ENCODE peak calls at places on chromosome 1, in ten cellular contexts. T is left colon, D is endothelial cell, S is left kidney, Q is GM04503, K is breast epithelium, I is PC-3, H is hypothalamus, N is NCI-H446, C is ELF-1. F is an unnamed sample.

GRCh38 chr1:200242379-200243041 is 167.3 kb downstream of the ZNF281 start:
- DNase-seq in T (peak), N (no peak), S (peak), D (no peak), I (no peak), K (no peak), C (no peak), H (no peak), Q (no peak), F (no peak)

GRCh38 chr1:20981903-20982695 is 194.6 kb downstream of the EIF4G3 start:
- DNase-seq in N (peak), Q (no peak), C (no peak), K (no peak), T (no peak), I (peak), H (no peak), D (no peak), S (peak), F (no peak)

GRCh38 chr1:192861860-192862259 is 53.0 kb downstream of the RGS2 start:
- DNase-seq in H (no peak), C (no peak), S (no peak), K (no peak), D (no peak), Q (no peak), I (peak), N (no peak), T (no peak), F (no peak)

GRCh38 chr1:234525156-234525774 is 46.3 kb upstream of the TARBP1 start:
- DNase-seq in H (no peak), S (no peak), N (no peak), T (no peak), I (no peak), K (no peak), D (no peak), C (no peak), Q (no peak), F (no peak)

GRCh38 chr1:43346636-43347035 is 9.0 kb downstream of the MPL start:
- DNase-seq in I (no peak), K (no peak), T (no peak), Q (no peak), C (no peak), N (no peak), S (no peak), D (no peak), H (no peak), F (no peak)

GRCh38 chr1:15189692-15190321 is 36.3 kb downstream of the TMEM51 start:
- DNase-seq in H (no peak), Q (no peak), N (no peak), I (no peak), D (no peak), K (no peak), T (no peak), C (no peak), S (peak), F (no peak)

GRCh38 chr1:56330400-56331026 is 248.8 kb downstream of the PLPP3 start:
- DNase-seq in D (no peak), I (peak), Q (no peak), N (no peak), K (no peak), C (no peak), H (no peak), T (no peak), S (no peak), F (no peak)

GRCh38 chr1:109399326-109399957 is 1.7 kb upstream of the SORT1 start:
- DNase-seq in S (peak), N (peak), I (peak), T (no peak), Q (no peak), C (no peak), K (no peak), H (no peak), D (peak), F (no peak)

GRCh38 chr1:235006132-235006721 is 122.4 kb downstream of the TOMM20 start:
- DNase-seq in I (no peak), T (no peak), D (no peak), S (no peak), N (no peak), H (no peak), K (no peak), Q (no peak), C (no peak), F (no peak)

GRCh38 chr1:232143315-232143886 is 486.5 kb downstream of the SIPA1L2 start:
- DNase-seq in D (no peak), K (no peak), S (no peak), C (peak), N (no peak), Q (peak), I (no peak), H (no peak), T (no peak), F (no peak)

GRCh38 chr1:32759997-32760623 is 57.0 kb downstream of the YARS1 start:
- DNase-seq in I (peak), C (peak), S (peak), N (no peak), Q (no peak), K (peak), D (no peak), H (no peak), T (peak), F (no peak)

GRCh38 chr1:18190598-18190997 is 83.0 kb downstream of the IGSF21 start:
- DNase-seq in T (no peak), I (no peak), D (no peak), K (no peak), C (peak), Q (no peak), S (no peak), H (no peak), N (no peak), F (no peak)

GRCh38 chr1:16978139-16978538 is 2.3 kb downstream of the MFAP2 start:
- DNase-seq in K (no peak), H (no peak), T (peak), I (no peak), C (no peak), N (no peak), S (no peak), Q (no peak), D (no peak), F (no peak)

F was measured in Right ventricle myocardium inferior.